ENCODE peak calls at places on chromosomes 6 and 20, in nine cellular contexts. V is body of pancreas; S is CD8-positive, alpha-beta memory T cell; W is brain microvascular endothelial cell; G is stomach; B is heart left ventricle; Q is heart right ventricle; O is adrenal gland; U is trophoblast cell. L is an unnamed sample. For H3K36me3, the result is how much of the 10 kb centered on the place peaks cover.

GRCh38 chr6:56091159-56091869 is 156.1 kb downstream of the COL21A1 start:
- DNase-seq in V (no peak), S (no peak), W (peak), G (no peak), B (no peak), Q (peak), O (no peak), U (no peak), L (no peak)

GRCh38 chr6:56802570-56802969 is 152.3 kb upstream of the BEND6 start:
- DNase-seq in V (no peak), S (no peak), W (peak), G (no peak), B (no peak), Q (no peak), O (no peak), U (no peak), L (no peak)

GRCh38 chr20:31560900-31561598 is 44.0 kb upstream of the ID1 start:
- DNase-seq in V (no peak), S (no peak), W (peak), G (peak), B (no peak), Q (no peak), O (peak), U (peak), L (no peak)

GRCh38 chr6:45653117-45653883 is 275.6 kb upstream of the SUPT3H start:
- DNase-seq in V (no peak), S (no peak), W (no peak), G (no peak), B (no peak), Q (no peak), O (no peak), U (no peak), L (no peak)

GRCh38 chr6:79240509-79240908 is 6.0 kb upstream of the HMGN3 start:
- DNase-seq in V (no peak), S (no peak), W (no peak), G (no peak), B (no peak), Q (no peak), O (no peak), U (peak), L (no peak)

GRCh38 chr6:30490031-30490876 is 945 bp downstream of the HLA-E start:
- DNase-seq in V (peak), S (peak), W (peak), G (peak), B (peak), Q (peak), O (peak), U (peak), L (peak)

GRCh38 chr6:5246870-5247161 is 13.9 kb downstream of the LYRM4 start:
- DNase-seq in V (no peak), S (no peak), W (no peak), G (no peak), B (no peak), Q (no peak), O (no peak), U (no peak), L (no peak)

GRCh38 chr6:36700071-36700811 is 2.6 kb downstream of the RAB44 start:
- DNase-seq in V (no peak), S (no peak), W (no peak), G (no peak), B (no peak), Q (no peak), O (no peak), U (no peak), L (no peak)

GRCh38 chr6:84428300-84428907 is 201.0 kb upstream of the CEP162 start:
- DNase-seq in V (peak), S (no peak), W (peak), G (peak), B (no peak), Q (no peak), O (peak), U (peak), L (peak)

GRCh38 chr6:32370510-32370909 is 1.2 kb downstream of the TSBP1 start:
- DNase-seq in V (no peak), S (no peak), W (no peak), G (no peak), B (no peak), Q (no peak), O (no peak), U (no peak), L (no peak)

GRCh38 chr6:113414511-113414910 is 442.6 kb upstream of the MARCKS start:
- DNase-seq in V (peak), S (no peak), W (peak), G (peak), B (no peak), Q (peak), O (peak), U (peak), L (no peak)

GRCh38 chr6:149636116-149636515 is 12.4 kb downstream of the KATNA1 start:
- DNase-seq in V (no peak), S (no peak), W (peak), G (no peak), B (no peak), Q (no peak), O (no peak), U (no peak), L (no peak)

GRCh38 chr6:149938571-149939462 is 3.0 kb upstream of the ULBP2 start:
- DNase-seq in V (no peak), S (peak), W (no peak), G (no peak), B (peak), Q (no peak), O (no peak), U (no peak), L (peak)

GRCh38 chr20:47713941-47714450 is 71.3 kb downstream of the SULF2 start:
- DNase-seq in V (no peak), S (no peak), W (no peak), G (no peak), B (no peak), Q (peak), O (no peak), U (no peak), L (no peak)

DNA sequence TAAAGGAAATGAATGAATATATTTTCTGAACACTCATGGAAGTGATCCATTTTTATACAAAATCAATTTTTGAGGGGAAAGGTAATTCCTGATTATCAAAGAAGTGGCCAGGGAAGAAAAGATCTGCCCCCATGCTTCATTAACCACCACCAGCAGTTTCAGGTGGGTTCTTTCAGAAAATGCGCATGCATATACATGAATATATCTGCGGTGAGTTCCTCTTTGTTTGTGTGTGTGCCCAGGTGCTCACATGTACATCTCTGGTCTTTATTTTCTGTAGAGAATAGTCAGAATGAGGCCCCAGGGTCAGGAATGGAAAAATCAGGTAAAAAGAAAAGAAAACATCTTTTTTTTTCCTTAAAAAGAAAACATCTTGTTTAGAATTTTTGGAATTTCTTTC is 88.4 kb downstream of the SGK1 start:
- DNase-seq in V (no peak), S (no peak), W (no peak), G (no peak), B (no peak), Q (no peak), O (no peak), U (no peak), L (peak)
- H3K4me3 ChIP-seq in V (no peak), S (no peak), W (no peak), G (no peak), B (no peak), Q (no peak), O (no peak), U (no peak), L (no peak)

DNA sequence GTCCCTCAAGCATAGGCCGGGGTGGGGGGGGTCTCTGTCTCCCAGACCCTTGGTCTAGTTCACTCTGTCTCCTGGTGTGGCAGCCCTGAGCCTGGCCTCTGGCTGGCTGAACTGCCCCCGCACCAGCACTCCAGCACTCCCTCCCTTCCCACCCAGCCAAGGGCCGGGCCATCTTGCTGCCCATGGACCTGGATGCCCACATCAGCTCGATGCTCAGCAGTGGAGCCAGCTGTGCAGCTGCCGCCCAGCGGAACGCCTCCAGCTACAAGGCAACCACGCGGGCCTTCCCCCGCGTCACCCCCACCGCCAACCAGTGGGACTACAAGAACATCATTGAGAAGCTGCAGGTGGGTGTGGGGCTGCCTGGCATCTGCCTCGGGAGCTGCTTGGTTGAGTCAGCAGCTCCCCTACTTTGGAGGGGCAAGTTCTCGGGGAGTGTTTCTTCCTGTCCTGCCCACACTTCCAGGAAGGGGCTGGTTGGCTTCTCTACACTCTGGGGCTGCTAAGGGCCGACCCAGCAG is 28.4 kb downstream of the UQCC2 start:
- DNase-seq in V (no peak), S (no peak), W (no peak), G (no peak), B (no peak), Q (no peak), O (no peak), U (no peak), L (peak)
- H3K36me3 ChIP-seq in V (under half), S (under half), W (under half), G (half or more), B (half or more), Q (half or more), O (under half), U (under half), L (under half)

GRCh38 chr20:38017959-38018358 is 15.3 kb downstream of the TTI1 start:
- DNase-seq in V (no peak), S (no peak), W (no peak), G (no peak), B (no peak), Q (no peak), O (no peak), U (no peak), L (no peak)

GRCh38 chr20:38018385-38018784 is 14.9 kb downstream of the TTI1 start:
- DNase-seq in V (no peak), S (no peak), W (no peak), G (no peak), B (no peak), Q (no peak), O (no peak), U (no peak), L (no peak)

GRCh38 chr20:38021373-38021772 is 11.9 kb downstream of the TTI1 start:
- DNase-seq in V (no peak), S (no peak), W (no peak), G (no peak), B (no peak), Q (no peak), O (no peak), U (no peak), L (no peak)

GRCh38 chr20:38024496-38024895 is 8.8 kb downstream of the TTI1 start:
- DNase-seq in V (no peak), S (no peak), W (no peak), G (no peak), B (no peak), Q (no peak), O (no peak), U (no peak), L (no peak)

GRCh38 chr20:38023181-38024085 is 9.8 kb downstream of the TTI1 start:
- DNase-seq in V (no peak), S (no peak), W (peak), G (no peak), B (no peak), Q (no peak), O (no peak), U (no peak), L (no peak)
- H3K4me3 ChIP-seq in V (no peak), S (no peak), W (no peak), G (no peak), B (no peak), Q (no peak), O (no peak), U (no peak), L (no peak)

DNA sequence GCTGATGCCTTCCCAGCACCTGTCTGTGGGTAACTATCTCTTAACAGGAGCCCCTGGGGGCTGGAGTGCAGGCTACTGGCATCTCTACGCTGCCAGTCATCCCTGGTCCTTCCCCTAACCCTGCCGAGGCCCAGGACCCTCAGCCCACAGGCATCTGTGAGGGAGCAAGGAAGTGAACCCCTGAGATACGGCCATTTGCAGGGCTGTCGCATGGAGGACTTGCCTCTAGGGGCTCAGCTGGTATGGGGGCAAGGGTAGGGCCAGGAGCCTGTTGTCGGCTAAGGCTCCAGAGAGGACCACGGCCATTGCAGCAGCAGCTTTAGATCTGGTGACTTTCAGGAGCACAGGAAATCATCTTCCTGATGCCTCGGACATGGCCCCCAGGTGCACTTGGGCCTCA is 49.7 kb downstream of the MAP3K4 start:
- DNase-seq in V (no peak), S (no peak), W (no peak), G (no peak), B (no peak), Q (no peak), O (no peak), U (no peak), L (no peak)
- H3K36me3 ChIP-seq in V (under half), S (under half), W (under half), G (under half), B (under half), Q (under half), O (under half), U (under half), L (under half)

GRCh38 chr20:38883981-38884733 is 42.1 kb upstream of the FAM83D start:
- DNase-seq in V (no peak), S (peak), W (no peak), G (no peak), B (no peak), Q (no peak), O (no peak), U (no peak), L (no peak)

GRCh38 chr20:38881806-38882440 is 44.3 kb upstream of the FAM83D start:
- DNase-seq in V (no peak), S (peak), W (no peak), G (no peak), B (no peak), Q (no peak), O (no peak), U (no peak), L (no peak)

GRCh38 chr20:38883081-38883980 is 42.9 kb upstream of the FAM83D start:
- DNase-seq in V (peak), S (peak), W (peak), G (no peak), B (no peak), Q (peak), O (peak), U (no peak), L (no peak)

GRCh38 chr20:38880952-38881735 is 45.1 kb upstream of the FAM83D start:
- DNase-seq in V (no peak), S (peak), W (no peak), G (no peak), B (no peak), Q (no peak), O (no peak), U (no peak), L (no peak)

DNA sequence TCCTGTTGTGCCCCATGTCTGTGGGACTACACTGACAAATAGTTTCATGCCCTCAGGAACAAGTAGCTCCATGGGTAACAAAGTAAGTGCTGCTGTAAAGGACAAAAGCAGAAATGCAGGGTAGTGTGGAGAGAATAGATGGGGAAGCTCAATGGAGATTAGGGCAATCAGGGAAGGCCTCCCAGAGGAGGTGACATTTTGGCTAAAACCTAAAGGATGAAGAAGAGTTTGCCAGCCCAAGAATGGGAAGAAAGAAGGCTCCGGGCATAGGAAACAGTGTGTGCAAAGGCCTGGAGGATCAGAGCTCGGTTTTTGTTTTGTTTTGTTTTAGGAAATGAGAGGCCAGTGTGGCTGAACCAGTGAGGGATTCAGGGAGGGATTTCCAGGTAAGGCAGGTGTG is 43.6 kb upstream of the FAM83D start:
- DNase-seq in V (no peak), S (no peak), W (no peak), G (no peak), B (no peak), Q (no peak), O (no peak), U (no peak), L (no peak)
- H3K4me3 ChIP-seq in V (no peak), S (no peak), W (no peak), G (no peak), B (no peak), Q (no peak), O (no peak), U (no peak), L (no peak)

DNA sequence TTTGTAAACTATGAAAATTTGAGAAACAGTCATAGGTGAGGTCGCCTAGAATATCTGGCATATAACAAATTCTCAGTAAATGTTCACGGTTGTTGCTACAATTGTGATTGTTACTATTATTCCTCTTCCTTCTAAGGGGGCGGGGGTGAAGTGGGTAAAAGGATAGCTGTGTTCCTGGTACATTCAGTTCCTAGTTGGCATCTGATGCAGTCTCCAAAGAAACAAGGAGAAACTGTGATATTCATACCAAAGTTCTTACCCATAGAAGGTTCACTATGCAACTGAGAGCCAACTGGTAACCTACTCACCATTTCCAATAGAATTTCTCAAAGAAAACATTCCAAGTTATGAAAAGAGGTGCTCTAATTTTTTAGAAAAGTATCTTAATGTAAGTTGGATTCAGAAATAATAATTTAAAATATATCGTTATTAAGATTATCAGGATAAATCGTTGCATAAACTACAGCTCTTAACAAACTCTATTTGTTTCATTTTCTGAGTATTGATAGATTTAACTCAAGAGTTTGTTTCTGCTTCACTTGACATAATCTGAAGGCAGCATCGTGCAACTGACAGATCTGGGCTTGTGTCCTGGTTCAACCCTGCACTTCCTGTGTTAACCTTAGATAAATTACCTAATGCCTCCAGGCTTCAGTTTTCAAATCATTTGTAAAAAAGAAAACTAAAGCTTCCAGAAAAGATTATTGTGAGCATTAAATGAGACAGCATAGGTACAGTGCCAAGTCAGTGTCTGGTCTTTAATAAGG is 13.3 kb upstream of the MAP7 start:
- DNase-seq in V (no peak), S (no peak), W (no peak), G (no peak), B (no peak), Q (no peak), O (no peak), U (no peak), L (no peak)
- H3K36me3 ChIP-seq in V (under half), S (under half), W (under half), G (under half), B (half or more), Q (half or more), O (half or more), U (under half), L (under half)

DNA sequence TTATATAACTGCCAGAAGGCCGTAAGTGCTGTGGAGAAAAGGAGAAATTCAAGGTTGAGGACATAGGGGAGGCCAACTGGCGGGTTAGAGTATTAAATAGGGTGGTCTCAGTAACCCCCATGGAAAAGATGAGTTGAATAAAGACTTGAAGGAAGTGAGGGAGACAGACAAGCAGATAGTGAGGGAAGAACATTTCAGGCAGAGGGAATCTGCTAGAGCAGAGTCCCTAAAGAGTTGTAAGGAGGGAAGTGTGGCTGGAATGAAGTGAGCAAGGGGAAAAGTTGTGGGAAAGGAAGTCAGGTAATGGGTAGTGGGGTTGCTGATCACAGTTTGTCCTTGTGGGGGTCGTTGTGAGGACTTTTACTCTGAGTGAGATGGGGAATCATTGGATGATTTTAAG is 1.4 kb downstream of the KIFC1 start:
- DNase-seq in V (no peak), S (no peak), W (no peak), G (no peak), B (no peak), Q (no peak), O (no peak), U (no peak), L (no peak)
- H3K4me3 ChIP-seq in V (no peak), S (peak), W (peak), G (peak), B (no peak), Q (no peak), O (no peak), U (no peak), L (peak)

GRCh38 chr6:44227138-44227770 is 3.9 kb downstream of the SLC29A1 start:
- DNase-seq in V (no peak), S (no peak), W (no peak), G (no peak), B (no peak), Q (no peak), O (no peak), U (no peak), L (peak)
- H3K36me3 ChIP-seq in V (under half), S (under half), W (under half), G (under half), B (under half), Q (under half), O (under half), U (under half), L (under half)

DNA sequence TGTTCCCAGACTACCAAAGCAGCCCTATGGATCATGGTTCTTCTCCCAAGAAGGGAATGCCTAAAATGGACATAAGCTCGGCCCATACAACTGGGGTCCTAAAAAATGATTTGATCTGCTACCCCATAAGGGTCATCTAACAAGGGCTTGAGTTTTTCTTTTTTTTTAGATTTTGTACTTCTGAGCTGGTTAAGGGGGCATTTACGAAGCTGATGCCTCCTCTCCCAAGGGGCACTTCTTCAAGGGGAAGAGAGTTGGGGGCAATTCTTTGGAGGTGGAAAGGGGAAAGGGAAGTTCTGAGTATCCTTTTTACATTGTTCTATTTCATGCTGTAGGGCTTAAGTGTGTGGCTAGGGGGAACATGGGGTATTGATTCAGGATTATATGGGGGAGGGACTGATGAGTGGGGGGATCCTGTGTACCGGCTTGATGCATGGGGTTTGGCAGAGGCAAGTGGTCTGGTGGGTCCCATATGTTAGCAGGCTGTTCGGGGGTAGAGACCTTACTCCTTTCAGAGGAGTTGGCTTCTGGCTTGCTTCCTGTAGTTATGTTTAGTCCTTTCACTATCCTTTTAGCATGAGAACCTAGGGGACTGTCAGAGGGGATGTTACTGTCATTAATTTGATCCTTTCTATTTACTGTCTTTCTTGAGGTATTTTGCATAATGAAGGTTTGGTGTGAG is 8.1 kb upstream of the ZNFX1 start:
- DNase-seq in V (no peak), S (no peak), W (no peak), G (no peak), B (no peak), Q (no peak), O (no peak), U (no peak), L (no peak)
- H3K4me3 ChIP-seq in V (no peak), S (no peak), W (peak), G (no peak), B (no peak), Q (no peak), O (no peak), U (no peak), L (peak)